ENCODE peak calls at places on chromosomes 2 and 18, in seven cellular contexts. One of them, this sample, is unnamed.
A peak's percentile ranks its signal among the peaks of the same experiment; 100 is the strongest.

GRCh38 chr2:38514603-38515154 is 88.0 kb downstream of the HNRNPLL start:
- DNase-seq in HepG2: no peak
- DNase-seq in K562: no peak
- DNase-seq in HCT116: no peak
- DNase-seq in GM12878: no peak
- DNase-seq in H1: no peak
- DNase-seq in SK-N-SH: no peak
- DNase-seq in this sample: no peak

GRCh38 chr2:70994055-70994444 is 623 bp downstream of the TEX261 start:
- DNase-seq in HepG2: no peak
- DNase-seq in K562: no peak
- DNase-seq in HCT116: no peak
- DNase-seq in GM12878: no peak
- DNase-seq in H1: no peak
- DNase-seq in SK-N-SH: no peak
- DNase-seq in this sample: no peak

GRCh38 chr2:237672731-237673129 is 45.3 kb downstream of the LRRFIP1 start:
- DNase-seq in HepG2: no peak
- DNase-seq in K562: no peak
- DNase-seq in HCT116: no peak
- DNase-seq in GM12878: no peak
- DNase-seq in H1: no peak
- DNase-seq in SK-N-SH: no peak
- DNase-seq in this sample: no peak

GRCh38 chr2:133765693-133766092 is 197.4 kb upstream of the NCKAP5 start:
- DNase-seq in HepG2: peak; percentile 88
- DNase-seq in K562: no peak
- DNase-seq in HCT116: no peak
- DNase-seq in GM12878: no peak
- DNase-seq in H1: no peak
- DNase-seq in SK-N-SH: no peak
- DNase-seq in this sample: no peak

GRCh38 chr2:181178823-181179412 is 198.5 kb downstream of the UBE2E3 start:
- DNase-seq in HepG2: peak; percentile 43
- DNase-seq in K562: peak; percentile 26
- DNase-seq in HCT116: peak; percentile 27
- DNase-seq in GM12878: no peak
- DNase-seq in H1: no peak
- DNase-seq in SK-N-SH: peak; percentile 8
- DNase-seq in this sample: no peak

GRCh38 chr2:207091175-207091574 is 74.6 kb downstream of the KLF7 start:
- DNase-seq in HepG2: no peak
- DNase-seq in K562: no peak
- DNase-seq in HCT116: no peak
- DNase-seq in GM12878: no peak
- DNase-seq in H1: no peak
- DNase-seq in SK-N-SH: no peak
- DNase-seq in this sample: no peak

GRCh38 chr2:9752441-9753275 is 90.6 kb upstream of the TAF1B start:
- DNase-seq in HepG2: peak; percentile 23
- DNase-seq in K562: peak; percentile 65
- DNase-seq in HCT116: peak; percentile 81
- DNase-seq in GM12878: no peak
- DNase-seq in H1: no peak
- DNase-seq in SK-N-SH: no peak
- DNase-seq in this sample: peak; percentile 17

GRCh38 chr2:211944572-211944971 is 594.0 kb downstream of the ERBB4 start:
- DNase-seq in HepG2: no peak
- DNase-seq in K562: no peak
- DNase-seq in HCT116: peak; percentile 2
- DNase-seq in GM12878: no peak
- DNase-seq in H1: no peak
- DNase-seq in SK-N-SH: no peak
- DNase-seq in this sample: no peak

GRCh38 chr2:168622559-168622958 is 166.5 kb downstream of the CERS6 start:
- DNase-seq in HepG2: peak; percentile 71
- DNase-seq in K562: no peak
- DNase-seq in HCT116: no peak
- DNase-seq in GM12878: no peak
- DNase-seq in H1: no peak
- DNase-seq in SK-N-SH: no peak
- DNase-seq in this sample: no peak

GRCh38 chr2:68435605-68436004 is 31.5 kb downstream of the FBXO48 start:
- DNase-seq in HepG2: no peak
- DNase-seq in K562: no peak
- DNase-seq in HCT116: no peak
- DNase-seq in GM12878: no peak
- DNase-seq in H1: no peak
- DNase-seq in SK-N-SH: no peak
- DNase-seq in this sample: no peak

GRCh38 chr2:110735366-110735765 is 3.0 kb downstream of the ACOXL start:
- DNase-seq in HepG2: no peak
- DNase-seq in K562: no peak
- DNase-seq in HCT116: no peak
- DNase-seq in GM12878: no peak
- DNase-seq in H1: no peak
- DNase-seq in SK-N-SH: no peak
- DNase-seq in this sample: no peak

GRCh38 chr2:176784633-176785193 is 427.9 kb upstream of the HNRNPA3 start:
- DNase-seq in HepG2: no peak
- DNase-seq in K562: no peak
- DNase-seq in HCT116: no peak
- DNase-seq in GM12878: no peak
- DNase-seq in H1: no peak
- DNase-seq in SK-N-SH: no peak
- DNase-seq in this sample: no peak

GRCh38 chr2:233426619-233427342 is 72.5 kb downstream of the DGKD start:
- DNase-seq in HepG2: peak; percentile 72
- DNase-seq in K562: peak; percentile 61
- DNase-seq in HCT116: peak; percentile 79
- DNase-seq in GM12878: no peak
- DNase-seq in H1: no peak
- DNase-seq in SK-N-SH: no peak
- DNase-seq in this sample: peak; percentile 98

GRCh38 chr2:72892506-72893173 is 5.4 kb downstream of the SPR start:
- DNase-seq in HepG2: peak; percentile 61
- DNase-seq in K562: peak; percentile 55
- DNase-seq in HCT116: no peak
- DNase-seq in GM12878: no peak
- DNase-seq in H1: no peak
- DNase-seq in SK-N-SH: peak; percentile 77
- DNase-seq in this sample: no peak

GRCh38 chr18:34493566-34494358 is 216.3 kb upstream of the DTNA start:
- DNase-seq in HepG2: peak; percentile 14
- DNase-seq in K562: no peak
- DNase-seq in HCT116: no peak
- DNase-seq in GM12878: no peak
- DNase-seq in H1: no peak
- DNase-seq in SK-N-SH: peak; percentile 84
- DNase-seq in this sample: no peak

GRCh38 chr2:119407430-119408220 is 24.0 kb upstream of the TMEM37 start:
- DNase-seq in HepG2: peak; percentile 73
- DNase-seq in K562: peak; percentile 78
- DNase-seq in HCT116: peak; percentile 52
- DNase-seq in GM12878: peak; percentile 32
- DNase-seq in H1: no peak
- DNase-seq in SK-N-SH: peak; percentile 79
- DNase-seq in this sample: peak; percentile 35

GRCh38 chr18:3461704-3462103 is 11.7 kb downstream of the TGIF1 start:
- DNase-seq in HepG2: no peak
- DNase-seq in K562: no peak
- DNase-seq in HCT116: no peak
- DNase-seq in GM12878: no peak
- DNase-seq in H1: no peak
- DNase-seq in SK-N-SH: no peak
- DNase-seq in this sample: no peak

GRCh38 chr2:7333189-7333588 is 416.0 kb downstream of the RNF144A start:
- DNase-seq in HepG2: no peak
- DNase-seq in K562: no peak
- DNase-seq in HCT116: no peak
- DNase-seq in GM12878: no peak
- DNase-seq in H1: no peak
- DNase-seq in SK-N-SH: no peak
- DNase-seq in this sample: no peak

GRCh38 chr2:20080839-20081348 is 29.5 kb upstream of the LAPTM4A start:
- DNase-seq in HepG2: peak; percentile 68
- DNase-seq in K562: peak; percentile 26
- DNase-seq in HCT116: no peak
- DNase-seq in GM12878: no peak
- DNase-seq in H1: no peak
- DNase-seq in SK-N-SH: no peak
- DNase-seq in this sample: no peak

GRCh38 chr18:58865714-58866113 is 1.0 kb downstream of the ZNF532 start:
- DNase-seq in HepG2: no peak
- DNase-seq in K562: no peak
- DNase-seq in HCT116: no peak
- DNase-seq in GM12878: no peak
- DNase-seq in H1: no peak
- DNase-seq in SK-N-SH: no peak
- DNase-seq in this sample: no peak
- H3K4me3 ChIP-seq in HepG2: no peak overlapping the region
- H3K4me3 ChIP-seq in K562: no peak overlapping the region
- H3K4me3 ChIP-seq in HCT116: no peak overlapping the region
- H3K4me3 ChIP-seq in GM12878: no peak overlapping the region
- H3K4me3 ChIP-seq in H1: peak overlapping the region; percentile 25
- H3K4me3 ChIP-seq in SK-N-SH: no peak overlapping the region
- H3K4me3 ChIP-seq in this sample: no peak overlapping the region

DNA sequence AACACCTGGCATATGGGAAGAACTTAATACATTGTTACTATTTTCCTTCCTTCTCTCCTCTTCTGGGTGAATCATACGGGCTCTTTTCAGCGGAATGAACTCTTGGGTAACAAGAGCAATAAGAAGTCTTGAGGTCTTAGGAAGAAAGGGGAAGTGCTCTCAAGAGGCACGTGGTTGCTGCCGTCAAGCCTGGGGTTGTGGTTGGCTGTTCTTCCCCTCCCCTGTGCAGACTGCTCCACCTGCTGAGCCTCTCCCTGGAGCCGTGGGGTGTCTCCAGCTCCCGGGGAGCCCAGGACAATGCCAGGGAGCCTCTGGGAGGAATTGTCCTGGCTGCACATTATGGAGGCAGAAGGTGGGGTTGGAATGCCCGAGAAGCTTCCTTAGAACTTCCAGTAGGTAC is 19.4 kb downstream of the TOGARAM2 start:
- DNase-seq in HepG2: no peak
- DNase-seq in K562: no peak
- DNase-seq in HCT116: no peak
- DNase-seq in GM12878: peak; percentile 31
- DNase-seq in H1: no peak
- DNase-seq in SK-N-SH: no peak
- DNase-seq in this sample: no peak
- TF ChIP-seq CTCF in HepG2: no peak
- TF ChIP-seq CTCF in K562: no peak
- TF ChIP-seq CTCF in HCT116: no peak
- TF ChIP-seq CTCF in GM12878: no peak
- TF ChIP-seq CTCF in H1: no peak
- TF ChIP-seq CTCF in SK-N-SH: no peak
- TF ChIP-seq CTCF in this sample: no peak

GRCh38 chr18:36825526-36825925 is 3.3 kb downstream of the TPGS2 start:
- DNase-seq in HepG2: no peak
- DNase-seq in K562: no peak
- DNase-seq in HCT116: no peak
- DNase-seq in GM12878: no peak
- DNase-seq in H1: no peak
- DNase-seq in SK-N-SH: no peak
- DNase-seq in this sample: no peak

GRCh38 chr18:36830141-36830495 is 1.2 kb downstream of the KIAA1328 start:
- DNase-seq in HepG2: peak; percentile 4
- DNase-seq in K562: no peak
- DNase-seq in HCT116: no peak
- DNase-seq in GM12878: no peak
- DNase-seq in H1: no peak
- DNase-seq in SK-N-SH: no peak
- DNase-seq in this sample: no peak

GRCh38 chr18:36828630-36829361 is at the start of the genes KIAA1328 and TPGS2:
- DNase-seq in HepG2: peak; percentile 75
- DNase-seq in K562: peak; percentile 94
- DNase-seq in HCT116: peak; percentile 61
- DNase-seq in GM12878: peak; percentile 52
- DNase-seq in H1: peak; percentile 61
- DNase-seq in SK-N-SH: peak; percentile 96
- DNase-seq in this sample: no peak

GRCh38 chr18:36829362-36830140 is 624 bp downstream of the KIAA1328 start:
- DNase-seq in HepG2: peak; percentile 25
- DNase-seq in K562: no peak
- DNase-seq in HCT116: no peak
- DNase-seq in GM12878: no peak
- DNase-seq in H1: no peak
- DNase-seq in SK-N-SH: no peak
- DNase-seq in this sample: no peak

GRCh38 chr18:36828157-36828629 is 609 bp downstream of the TPGS2 start:
- DNase-seq in HepG2: peak; percentile 16
- DNase-seq in K562: no peak
- DNase-seq in HCT116: peak; percentile 6
- DNase-seq in GM12878: no peak
- DNase-seq in H1: no peak
- DNase-seq in SK-N-SH: no peak
- DNase-seq in this sample: no peak
- TF ChIP-seq SIN3A in HepG2: no peak
- TF ChIP-seq SIN3A in K562: no peak
- TF ChIP-seq SIN3A in HCT116: no peak
- TF ChIP-seq SIN3A in GM12878: no peak
- TF ChIP-seq SIN3A in H1: no peak
- TF ChIP-seq SIN3A in SK-N-SH: no peak
- TF ChIP-seq SIN3A in this sample: no peak

GRCh38 chr2:178059656-178060055 is 12.9 kb downstream of the PDE11A start:
- DNase-seq in HepG2: no peak
- DNase-seq in K562: no peak
- DNase-seq in HCT116: no peak
- DNase-seq in GM12878: no peak
- DNase-seq in H1: no peak
- DNase-seq in SK-N-SH: no peak
- DNase-seq in this sample: no peak
- H3K4me3 ChIP-seq in HepG2: no peak overlapping the region
- H3K4me3 ChIP-seq in K562: no peak overlapping the region
- H3K4me3 ChIP-seq in HCT116: no peak overlapping the region
- H3K4me3 ChIP-seq in GM12878: no peak overlapping the region
- H3K4me3 ChIP-seq in H1: no peak overlapping the region
- H3K4me3 ChIP-seq in SK-N-SH: no peak overlapping the region
- H3K4me3 ChIP-seq in this sample: no peak overlapping the region

DNA sequence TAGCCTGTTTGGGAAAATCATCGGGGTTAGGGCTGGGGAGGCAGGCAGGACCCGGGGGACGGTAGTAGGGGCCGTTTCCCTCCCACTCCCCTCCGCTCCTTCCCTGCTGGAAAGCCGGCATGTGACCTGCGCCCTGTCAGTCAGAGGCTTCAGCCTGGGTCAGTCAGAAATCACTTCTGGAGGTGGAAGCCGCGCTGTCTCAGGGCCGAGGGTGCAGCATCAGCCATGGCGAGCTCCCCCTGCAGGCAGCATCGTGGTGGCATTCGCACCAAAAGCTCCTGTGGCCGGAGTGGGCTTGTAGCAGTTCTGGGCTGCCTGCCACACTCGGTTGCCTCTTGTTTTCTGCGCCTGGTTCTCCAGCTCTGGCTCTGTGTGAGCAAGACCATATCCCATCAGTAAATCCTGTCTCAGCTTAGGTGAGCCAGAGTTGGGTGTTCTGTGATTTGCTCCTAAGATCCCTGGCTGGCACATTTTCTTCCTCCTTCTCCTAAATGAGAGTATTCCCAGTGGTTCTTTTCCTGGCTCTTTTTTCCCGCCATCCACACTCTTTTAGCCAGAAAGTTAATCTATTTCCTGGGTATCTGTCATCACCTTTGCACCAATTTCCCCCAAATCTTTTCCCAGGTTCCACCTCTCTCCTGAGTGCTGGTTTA is 123.9 kb upstream of the CD302 start:
- DNase-seq in HepG2: peak; percentile 61
- DNase-seq in K562: peak; percentile 48
- DNase-seq in HCT116: peak; percentile 52
- DNase-seq in GM12878: no peak
- DNase-seq in H1: peak; percentile 79
- DNase-seq in SK-N-SH: peak; percentile 56
- DNase-seq in this sample: peak; percentile 8
- TF ChIP-seq CTCF in HepG2: peak; percentile 98
- TF ChIP-seq CTCF in K562: peak; percentile 86
- TF ChIP-seq CTCF in HCT116: peak; percentile 91
- TF ChIP-seq CTCF in GM12878: peak; percentile 96
- TF ChIP-seq CTCF in H1: peak; percentile 98
- TF ChIP-seq CTCF in SK-N-SH: peak; percentile 52
- TF ChIP-seq CTCF in this sample: peak; percentile 92

This sample was measured in Panc1.